ENCODE peak calls at places on chromosomes 2 and 18, in four cellular contexts. E, A, L and H are unnamed samples.

GRCh38 chr18:8391068-8391467 is 218.2 kb upstream of the RAB12 start:
- DNase-seq in E (no peak), A (no peak), L (no peak), H (no peak)

GRCh38 chr18:22285299-22286140 is 116.1 kb downstream of the GATA6 start:
- DNase-seq in E (no peak), A (no peak), L (no peak), H (no peak)

GRCh38 chr2:99489758-99490087 is at the start of gene REV1:
- DNase-seq in E (no peak), A (no peak), L (no peak), H (no peak)

GRCh38 chr2:196963961-196964360 is 37.5 kb upstream of the PGAP1 start:
- DNase-seq in E (no peak), A (no peak), L (no peak), H (no peak)

GRCh38 chr2:128776461-128776971 is 457.8 kb upstream of the HS6ST1 start:
- DNase-seq in E (no peak), A (no peak), L (no peak), H (peak)

GRCh38 chr2:25078171-25079049 is 36.5 kb downstream of the EFR3B start:
- DNase-seq in E (no peak), A (peak), L (no peak), H (no peak)

GRCh38 chr2:177118636-177119035 is 94.0 kb upstream of the HNRNPA3 start:
- DNase-seq in E (no peak), A (no peak), L (no peak), H (no peak)

GRCh38 chr2:28652217-28652616 is 99.4 kb upstream of the PPP1CB start:
- DNase-seq in E (no peak), A (no peak), L (no peak), H (no peak)

GRCh38 chr2:128260239-128261138 is 58.2 kb downstream of the HS6ST1 start:
- DNase-seq in E (peak), A (peak), L (peak), H (peak)

GRCh38 chr2:45009928-45010705 is 865 bp upstream of the SIX2 start:
- DNase-seq in E (no peak), A (no peak), L (peak), H (no peak)

GRCh38 chr2:128789776-128790455 is 471.2 kb upstream of the HS6ST1 start:
- DNase-seq in E (no peak), A (no peak), L (no peak), H (peak)

GRCh38 chr18:11283531-11284071 is 134.2 kb upstream of the PIEZO2 start:
- DNase-seq in E (no peak), A (no peak), L (no peak), H (no peak)